ENCODE peak calls at places on chromosomes 4 and X, in five cellular contexts. U is neuronal stem cell, R is mesenchymal stem cell, L is H1, Q is trophoblast cell. V is an unnamed sample. For H3K4me1, the result is how much of the 10 kb centered on the place peaks cover.

GRCh38 chrX:120000490-120001246 is 57.1 kb upstream of the NKAP start:
- DNase-seq in U (no peak), R (no peak), L (no peak), Q (no peak), V (peak)

GRCh38 chr4:151004222-151004621 is 10.9 kb downstream of the LRBA start:
- DNase-seq in U (no peak), R (peak), L (no peak), Q (no peak), V (no peak)

GRCh38 chr4:139557506-139558110 is 1.6 kb upstream of the SETD7 start:
- DNase-seq in U (no peak), R (no peak), L (no peak), Q (no peak), V (no peak)

GRCh38 chr4:73230865-73231517 is 27.6 kb downstream of the ANKRD17 start:
- DNase-seq in U (no peak), R (no peak), L (no peak), Q (no peak), V (no peak)

GRCh38 chr4:102474736-102475504 is 26.2 kb upstream of the NFKB1 start:
- DNase-seq in U (no peak), R (no peak), L (no peak), Q (peak), V (no peak)

GRCh38 chr4:1556541-1557220 is 127.4 kb downstream of the FAM53A start:
- DNase-seq in U (no peak), R (no peak), L (no peak), Q (no peak), V (peak)

GRCh38 chr4:26323807-26324206 is 3.0 kb downstream of the RBPJ start:
- DNase-seq in U (no peak), R (no peak), L (no peak), Q (no peak), V (no peak)

GRCh38 chr4:1727117-1728031 is 6.1 kb downstream of the TACC3 start:
- DNase-seq in U (no peak), R (peak), L (no peak), Q (no peak), V (no peak)

GRCh38 chrX:109475174-109475891 is 6.6 kb downstream of the GUCY2F start:
- DNase-seq in U (peak), R (peak), L (no peak), Q (peak), V (peak)

GRCh38 chr4:173332963-173333657 is 1.0 kb downstream of the HMGB2 start:
- DNase-seq in U (no peak), R (peak), L (no peak), Q (peak), V (no peak)

GRCh38 chr4:110619001-110619350 is 3.9 kb downstream of the PITX2 start:
- DNase-seq in U (no peak), R (no peak), L (no peak), Q (no peak), V (no peak)

GRCh38 chr4:110620352-110621327 is 2.2 kb downstream of the PITX2 start:
- DNase-seq in U (peak), R (peak), L (no peak), Q (no peak), V (peak)

GRCh38 chr4:110618091-110619000 is 4.5 kb downstream of the PITX2 start:
- DNase-seq in U (peak), R (peak), L (no peak), Q (no peak), V (peak)

GRCh38 chr4:110621328-110621812 is 1.5 kb downstream of the PITX2 start:
- DNase-seq in U (no peak), R (peak), L (no peak), Q (no peak), V (no peak)

DNA sequence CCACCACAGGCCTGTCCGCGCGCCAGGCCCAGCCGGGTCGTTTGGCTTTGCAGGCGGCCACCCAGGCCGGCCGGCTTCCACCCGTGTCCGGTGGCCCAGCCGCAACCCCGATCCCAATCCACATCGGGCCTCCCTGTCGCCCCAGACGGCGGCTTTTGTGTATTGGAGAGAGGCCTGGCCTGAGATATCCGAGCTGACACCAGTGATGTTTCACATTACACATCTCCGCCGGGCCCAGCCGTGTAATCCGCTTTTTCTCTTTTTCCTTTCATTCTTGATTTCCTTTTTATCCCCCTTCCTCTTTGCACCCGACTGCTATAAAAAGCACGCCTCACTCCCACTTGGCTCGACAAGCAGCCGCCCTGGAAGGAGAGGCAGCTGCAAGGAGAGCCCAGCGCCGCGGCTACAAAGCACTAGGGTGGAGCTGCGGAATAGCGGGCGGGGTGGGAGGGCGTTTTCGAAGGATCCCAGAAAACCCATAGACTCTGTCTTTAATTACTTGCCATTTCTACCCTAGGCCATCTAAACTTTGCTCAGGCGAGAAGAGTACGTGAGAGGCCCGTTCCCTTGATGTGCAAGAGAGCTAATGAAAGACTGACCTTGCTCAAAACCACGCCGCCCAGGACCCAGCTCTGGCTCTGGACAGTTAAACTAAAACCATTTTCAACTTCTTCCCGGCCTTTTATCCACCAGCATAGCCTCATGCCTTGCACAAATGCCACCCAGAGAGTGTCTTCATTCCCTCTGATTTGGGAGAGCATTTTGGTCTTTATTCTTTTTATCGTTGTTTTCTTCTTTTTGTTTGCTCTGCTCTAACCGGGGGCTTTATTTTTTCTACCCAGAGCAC is 3.3 kb downstream of the PITX2 start:
- DNase-seq in U (peak), R (peak), L (no peak), Q (no peak), V (peak)
- H3K4me1 ChIP-seq in U (under half), R (under half), L (under half), Q (under half), V (under half)

GRCh38 chr4:48138511-48138910 is 4.5 kb upstream of the TXK start:
- DNase-seq in U (no peak), R (no peak), L (no peak), Q (no peak), V (no peak)

GRCh38 chr4:48138936-48139335 is 4.9 kb upstream of the TXK start:
- DNase-seq in U (no peak), R (no peak), L (no peak), Q (no peak), V (no peak)

GRCh38 chr4:48139688-48140087 is 5.6 kb upstream of the TXK start:
- DNase-seq in U (no peak), R (peak), L (no peak), Q (no peak), V (no peak)

GRCh38 chr4:48141048-48141447 is 7.0 kb upstream of the TXK start:
- DNase-seq in U (no peak), R (peak), L (no peak), Q (no peak), V (no peak)

DNA sequence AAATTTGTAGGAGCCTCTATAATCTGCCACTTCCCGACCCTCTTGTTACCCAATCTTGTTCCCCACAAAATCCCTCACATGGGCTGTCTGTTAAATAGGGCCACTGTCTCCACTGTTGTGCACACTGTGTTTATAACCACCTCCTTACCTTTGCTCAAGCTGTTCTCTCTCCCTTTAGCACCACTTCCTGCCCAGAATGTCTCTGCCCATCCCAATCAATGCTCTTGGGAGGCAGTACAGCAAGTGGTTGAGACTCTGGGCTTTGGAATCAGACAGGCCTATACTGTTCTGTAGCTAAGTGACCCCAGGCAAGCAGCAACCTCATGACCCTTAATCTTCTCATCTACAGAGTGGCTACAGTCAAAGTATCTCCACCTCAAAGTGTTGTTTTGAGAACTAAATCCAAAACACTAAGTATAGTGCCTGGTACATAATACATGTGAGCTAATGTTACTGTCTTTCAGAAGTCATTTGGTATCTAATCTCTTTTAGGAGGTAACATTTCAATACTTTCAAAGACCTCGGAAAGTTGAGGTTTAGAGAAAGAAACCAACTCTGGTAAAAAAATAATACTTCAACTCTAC is 3.8 kb upstream of the TXK start:
- DNase-seq in U (no peak), R (no peak), L (no peak), Q (no peak), V (no peak)
- H3K9ac ChIP-seq in U (no peak), R (no peak), L (no peak), Q (no peak), V (no peak)

DNA sequence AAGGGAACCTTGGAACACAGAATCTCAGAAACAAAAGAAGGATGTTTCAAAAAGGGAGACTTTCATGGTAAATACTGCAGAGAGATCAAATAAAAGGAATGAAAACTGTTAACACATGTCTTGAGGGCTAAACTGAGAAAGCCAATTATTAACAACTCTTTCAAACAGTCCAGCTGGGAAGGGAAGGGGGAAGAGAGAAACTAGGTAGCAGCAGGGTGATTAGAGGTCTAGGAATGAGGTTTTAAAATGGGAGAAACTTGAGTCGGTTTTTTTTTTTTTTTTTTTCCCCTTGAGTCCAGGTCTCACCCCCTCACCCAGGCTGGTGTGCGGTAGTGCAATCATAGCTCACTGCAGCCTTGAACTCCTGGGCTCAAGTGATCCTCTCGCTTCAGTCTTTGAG is 4.3 kb downstream of the BCLAF3 start:
- DNase-seq in U (no peak), R (no peak), L (no peak), Q (no peak), V (no peak)
- H2BK12ac ChIP-seq in U (no peak), R (no peak), L (no peak), Q (no peak), V (no peak)

DNA sequence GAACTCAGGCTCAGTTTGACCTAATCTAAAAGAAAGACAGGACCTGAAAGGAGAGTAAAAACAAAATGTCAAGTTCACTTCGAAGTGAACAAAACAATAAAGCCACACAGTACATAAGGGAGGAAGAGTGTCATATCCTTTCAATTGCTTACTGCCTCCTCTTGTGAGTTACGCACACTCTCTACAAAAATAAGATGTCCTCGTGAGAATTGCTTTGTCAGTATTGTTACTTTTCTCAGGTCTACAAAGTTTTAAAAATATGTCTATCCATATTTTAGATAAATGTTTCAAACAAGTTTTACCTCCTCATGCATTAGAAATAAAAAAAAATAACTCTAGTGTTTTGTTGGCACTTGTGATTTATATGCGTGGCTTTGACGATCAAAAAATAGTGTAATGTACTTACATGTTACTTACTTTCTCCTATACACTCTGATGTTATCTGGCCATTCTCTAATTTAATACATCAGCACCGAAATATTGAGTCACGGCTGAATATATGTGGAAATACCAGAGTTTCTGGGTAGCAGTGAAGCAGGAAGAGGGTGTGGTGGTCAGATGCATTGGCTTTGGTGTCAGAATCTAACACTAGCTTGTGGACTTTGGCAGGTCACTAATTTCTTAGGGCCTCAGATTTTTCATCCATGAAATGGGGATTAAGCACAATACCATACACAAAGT is 8.1 kb upstream of the MRPL1 start:
- DNase-seq in U (no peak), R (no peak), L (no peak), Q (no peak), V (no peak)
- H3K4me1 ChIP-seq in U (under half), R (under half), L (under half), Q (under half), V (under half)

GRCh38 chr4:7032591-7032990 is 10.6 kb upstream of the TADA2B start:
- DNase-seq in U (no peak), R (peak), L (no peak), Q (no peak), V (no peak)
- H3K9ac ChIP-seq in U (no peak), R (no peak), L (no peak), Q (no peak), V (no peak)

V was measured in H9.